ENCODE peak calls at places on chromosome 12, in five cellular contexts. F is HT1080; V is stimulated activated CD8-positive, alpha-beta memory T cell treated with anti-CD3 and anti-CD28 coated beads, Interleukin-15, amount 100 ng/mL, for 24 hours; B is NCI-H146; K is GDM1. C is an unnamed sample.

GRCh38 chr12:98645572-98646067 is 530 bp downstream of the APAF1 start:
- DNase-seq in F (no peak), V (no peak), B (peak; percentile 44), K (no peak), C (no peak)

GRCh38 chr12:58847876-58848600 is 72.3 kb downstream of the LRIG3 start:
- DNase-seq in F (no peak), V (no peak), B (no peak), K (no peak), C (peak; percentile 39)

GRCh38 chr12:14167005-14167628 is 185.7 kb upstream of the GRIN2B start:
- DNase-seq in F (peak; percentile 52), V (peak; percentile 6), B (peak; percentile 27), K (no peak), C (peak; percentile 11)

GRCh38 chr12:46983959-46984833 is 95.2 kb upstream of the PCED1B start:
- DNase-seq in F (peak; percentile 64), V (no peak), B (peak; percentile 33), K (no peak), C (peak; percentile 26)

GRCh38 chr12:86727151-86727550 is 471.0 kb upstream of the MGAT4C start:
- DNase-seq in F (no peak), V (no peak), B (peak; percentile 20), K (no peak), C (peak; percentile 69)

GRCh38 chr12:68565391-68565903 is 45.3 kb upstream of the RAP1B start:
- DNase-seq in F (peak; percentile 81), V (no peak), B (no peak), K (no peak), C (no peak)

GRCh38 chr12:57772429-57773322 is at the start of gene EEF1AKMT3:
- DNase-seq in F (no peak), V (no peak), B (peak; percentile 72), K (no peak), C (no peak)

GRCh38 chr12:42510823-42511222 is 78.7 kb downstream of the PRICKLE1 start:
- DNase-seq in F (no peak), V (no peak), B (peak; percentile 19), K (no peak), C (no peak)

GRCh38 chr12:94318178-94318577 is 141.5 kb downstream of the CEP83 start:
- DNase-seq in F (no peak), V (no peak), B (no peak), K (no peak), C (no peak)

GRCh38 chr12:123388948-123389559 is 5.1 kb downstream of the KMT5A start:
- DNase-seq in F (no peak), V (no peak), B (peak; percentile 32), K (no peak), C (no peak)

GRCh38 chr12:26767116-26767515 is 65.9 kb downstream of the ITPR2 start:
- DNase-seq in F (no peak), V (no peak), B (peak; percentile 12), K (no peak), C (no peak)

GRCh38 chr12:112234303-112234702 is 108.9 kb downstream of the TRAFD1 start:
- DNase-seq in F (no peak), V (no peak), B (no peak), K (no peak), C (no peak)

GRCh38 chr12:5945071-5946008 is at the start of gene ANO2:
- DNase-seq in F (no peak), V (no peak), B (peak; percentile 81), K (no peak), C (peak; percentile 8)

GRCh38 chr12:11743748-11744147 is 94.3 kb downstream of the ETV6 start:
- DNase-seq in F (no peak), V (no peak), B (peak; percentile 23), K (no peak), C (no peak)

GRCh38 chr12:76757694-76758093 is 6.2 kb upstream of the ZDHHC17 start:
- DNase-seq in F (peak; percentile 19), V (no peak), B (no peak), K (no peak), C (no peak)

GRCh38 chr12:32264995-32265394 is 134.4 kb upstream of the FGD4 start:
- DNase-seq in F (no peak), V (no peak), B (no peak), K (peak; percentile 35), C (no peak)

GRCh38 chr12:21552983-21553673 is 27.0 kb downstream of the SPX start:
- DNase-seq in F (no peak), V (no peak), B (no peak), K (no peak), C (no peak)

GRCh38 chr12:79834712-79835376 is 100.1 kb downstream of the PPP1R12A start:
- DNase-seq in F (no peak), V (no peak), B (no peak), K (no peak), C (no peak)

GRCh38 chr12:5808956-5809355 is 136.1 kb downstream of the ANO2 start:
- DNase-seq in F (peak; percentile 97), V (no peak), B (no peak), K (no peak), C (no peak)

GRCh38 chr12:108629156-108629555 is 4.5 kb downstream of the SELPLG start:
- DNase-seq in F (no peak), V (no peak), B (no peak), K (no peak), C (no peak)

GRCh38 chr12:56679834-56680575 is 8.1 kb downstream of the PTGES3 start:
- DNase-seq in F (no peak), V (no peak), B (no peak), K (no peak), C (no peak)

GRCh38 chr12:69490920-69491643 is 20.9 kb downstream of the FRS2 start:
- DNase-seq in F (no peak), V (no peak), B (no peak), K (no peak), C (no peak)

GRCh38 chr12:52119398-52120254 is 40.1 kb downstream of the SMIM41 start:
- DNase-seq in F (no peak), V (no peak), B (peak; percentile 79), K (no peak), C (no peak)

GRCh38 chr12:128190614-128191013 is 76.4 kb upstream of the TMEM132C start:
- DNase-seq in F (no peak), V (no peak), B (no peak), K (no peak), C (peak; percentile 62)

GRCh38 chr12:50676761-50677160 is 87.1 kb upstream of the ATF1 start:
- DNase-seq in F (no peak), V (no peak), B (no peak), K (no peak), C (no peak)